ENCODE peak calls at places on chromosomes 16 and 17, in nine cellular contexts. One of them, this sample, is unnamed.
A peak's percentile ranks its signal among the peaks of the same experiment; 100 is the strongest.

GRCh38 chr16:68298907-68299515 is 11.7 kb downstream of the SLC7A6OS start:
- ATAC-seq in heart right ventricle: peak; percentile 61
- ATAC-seq in activated CD4-positive, alpha-beta T cell treated with anti-CD3 and anti-CD28 coated beads for 36 hours: no peak
- ATAC-seq in activated T-cell treated with anti-CD3 and anti-CD28 coated beads, Interleukin-2, amount 50 U/mL, for 72 hours: no peak
- ATAC-seq in mucosa of descending colon: peak; percentile 11
- ATAC-seq in left ventricle myocardium superior: peak; percentile 65
- ATAC-seq in upper lobe of right lung: no peak
- ATAC-seq in right cardiac atrium: peak; percentile 60
- ATAC-seq in GM23338: no peak
- ATAC-seq in this sample: no peak

GRCh38 chr17:71276071-71276470 is 844.7 kb upstream of the SOX9 start:
- ATAC-seq in heart right ventricle: no peak
- ATAC-seq in activated CD4-positive, alpha-beta T cell treated with anti-CD3 and anti-CD28 coated beads for 36 hours: no peak
- ATAC-seq in activated T-cell treated with anti-CD3 and anti-CD28 coated beads, Interleukin-2, amount 50 U/mL, for 72 hours: no peak
- ATAC-seq in mucosa of descending colon: peak; percentile 64
- ATAC-seq in left ventricle myocardium superior: no peak
- ATAC-seq in upper lobe of right lung: peak; percentile 84
- ATAC-seq in right cardiac atrium: no peak
- ATAC-seq in GM23338: no peak
- ATAC-seq in this sample: no peak

GRCh38 chr17:80253631-80254395 is 6.8 kb upstream of the RNF213 start:
- ATAC-seq in heart right ventricle: no peak
- ATAC-seq in activated CD4-positive, alpha-beta T cell treated with anti-CD3 and anti-CD28 coated beads for 36 hours: no peak
- ATAC-seq in activated T-cell treated with anti-CD3 and anti-CD28 coated beads, Interleukin-2, amount 50 U/mL, for 72 hours: no peak
- ATAC-seq in mucosa of descending colon: no peak
- ATAC-seq in left ventricle myocardium superior: no peak
- ATAC-seq in upper lobe of right lung: peak; percentile 10
- ATAC-seq in right cardiac atrium: no peak
- ATAC-seq in GM23338: no peak
- ATAC-seq in this sample: no peak

GRCh38 chr17:29363716-29364115 is 26.4 kb upstream of the TAOK1 start:
- ATAC-seq in heart right ventricle: no peak
- ATAC-seq in activated CD4-positive, alpha-beta T cell treated with anti-CD3 and anti-CD28 coated beads for 36 hours: no peak
- ATAC-seq in activated T-cell treated with anti-CD3 and anti-CD28 coated beads, Interleukin-2, amount 50 U/mL, for 72 hours: no peak
- ATAC-seq in mucosa of descending colon: no peak
- ATAC-seq in left ventricle myocardium superior: no peak
- ATAC-seq in upper lobe of right lung: no peak
- ATAC-seq in right cardiac atrium: no peak
- ATAC-seq in GM23338: no peak
- ATAC-seq in this sample: no peak

GRCh38 chr17:55549140-55549539 is 37.9 kb upstream of the SMIM36 start:
- ATAC-seq in heart right ventricle: no peak
- ATAC-seq in activated CD4-positive, alpha-beta T cell treated with anti-CD3 and anti-CD28 coated beads for 36 hours: no peak
- ATAC-seq in activated T-cell treated with anti-CD3 and anti-CD28 coated beads, Interleukin-2, amount 50 U/mL, for 72 hours: no peak
- ATAC-seq in mucosa of descending colon: no peak
- ATAC-seq in left ventricle myocardium superior: peak; percentile 43
- ATAC-seq in upper lobe of right lung: no peak
- ATAC-seq in right cardiac atrium: no peak
- ATAC-seq in GM23338: peak; percentile 82
- ATAC-seq in this sample: no peak

GRCh38 chr16:85104821-85105391 is 7.4 kb downstream of the CIBAR2 start:
- ATAC-seq in heart right ventricle: peak; percentile 53
- ATAC-seq in activated CD4-positive, alpha-beta T cell treated with anti-CD3 and anti-CD28 coated beads for 36 hours: peak; percentile 66
- ATAC-seq in activated T-cell treated with anti-CD3 and anti-CD28 coated beads, Interleukin-2, amount 50 U/mL, for 72 hours: peak; percentile 50
- ATAC-seq in mucosa of descending colon: peak; percentile 80
- ATAC-seq in left ventricle myocardium superior: peak; percentile 68
- ATAC-seq in upper lobe of right lung: peak; percentile 88
- ATAC-seq in right cardiac atrium: peak; percentile 47
- ATAC-seq in GM23338: no peak
- ATAC-seq in this sample: peak; percentile 67

GRCh38 chr17:64147110-64148016 is 17.4 kb upstream of the ERN1 start:
- ATAC-seq in heart right ventricle: no peak
- ATAC-seq in activated CD4-positive, alpha-beta T cell treated with anti-CD3 and anti-CD28 coated beads for 36 hours: no peak
- ATAC-seq in activated T-cell treated with anti-CD3 and anti-CD28 coated beads, Interleukin-2, amount 50 U/mL, for 72 hours: no peak
- ATAC-seq in mucosa of descending colon: no peak
- ATAC-seq in left ventricle myocardium superior: no peak
- ATAC-seq in upper lobe of right lung: peak; percentile 9
- ATAC-seq in right cardiac atrium: no peak
- ATAC-seq in GM23338: peak; percentile 9
- ATAC-seq in this sample: no peak

GRCh38 chr17:45170976-45171337 is 9.3 kb downstream of the HEXIM2 start:
- ATAC-seq in heart right ventricle: peak; percentile 79
- ATAC-seq in activated CD4-positive, alpha-beta T cell treated with anti-CD3 and anti-CD28 coated beads for 36 hours: no peak
- ATAC-seq in activated T-cell treated with anti-CD3 and anti-CD28 coated beads, Interleukin-2, amount 50 U/mL, for 72 hours: no peak
- ATAC-seq in mucosa of descending colon: peak; percentile 60
- ATAC-seq in left ventricle myocardium superior: peak; percentile 76
- ATAC-seq in upper lobe of right lung: peak; percentile 56
- ATAC-seq in right cardiac atrium: peak; percentile 87
- ATAC-seq in GM23338: no peak
- ATAC-seq in this sample: no peak

GRCh38 chr17:76681222-76682137 is 29.3 kb downstream of the MXRA7 start:
- ATAC-seq in heart right ventricle: peak; percentile 54
- ATAC-seq in activated CD4-positive, alpha-beta T cell treated with anti-CD3 and anti-CD28 coated beads for 36 hours: peak; percentile 89
- ATAC-seq in activated T-cell treated with anti-CD3 and anti-CD28 coated beads, Interleukin-2, amount 50 U/mL, for 72 hours: peak; percentile 76
- ATAC-seq in mucosa of descending colon: peak; percentile 63
- ATAC-seq in left ventricle myocardium superior: peak; percentile 67
- ATAC-seq in upper lobe of right lung: peak; percentile 79
- ATAC-seq in right cardiac atrium: peak; percentile 25
- ATAC-seq in GM23338: peak; percentile 81
- ATAC-seq in this sample: peak; percentile 71

GRCh38 chr17:59858167-59858790 is 34.5 kb downstream of the TUBD1 start:
- ATAC-seq in heart right ventricle: no peak
- ATAC-seq in activated CD4-positive, alpha-beta T cell treated with anti-CD3 and anti-CD28 coated beads for 36 hours: no peak
- ATAC-seq in activated T-cell treated with anti-CD3 and anti-CD28 coated beads, Interleukin-2, amount 50 U/mL, for 72 hours: no peak
- ATAC-seq in mucosa of descending colon: no peak
- ATAC-seq in left ventricle myocardium superior: no peak
- ATAC-seq in upper lobe of right lung: no peak
- ATAC-seq in right cardiac atrium: no peak
- ATAC-seq in GM23338: no peak
- ATAC-seq in this sample: no peak

GRCh38 chr17:50721194-50722010 is 2.0 kb downstream of the LUC7L3 start:
- ATAC-seq in heart right ventricle: no peak
- ATAC-seq in activated CD4-positive, alpha-beta T cell treated with anti-CD3 and anti-CD28 coated beads for 36 hours: peak; percentile 21
- ATAC-seq in activated T-cell treated with anti-CD3 and anti-CD28 coated beads, Interleukin-2, amount 50 U/mL, for 72 hours: no peak
- ATAC-seq in mucosa of descending colon: no peak
- ATAC-seq in left ventricle myocardium superior: no peak
- ATAC-seq in upper lobe of right lung: no peak
- ATAC-seq in right cardiac atrium: no peak
- ATAC-seq in GM23338: no peak
- ATAC-seq in this sample: no peak

GRCh38 chr17:68355093-68355492 is 63.8 kb downstream of the ARSG start:
- ATAC-seq in heart right ventricle: no peak
- ATAC-seq in activated CD4-positive, alpha-beta T cell treated with anti-CD3 and anti-CD28 coated beads for 36 hours: no peak
- ATAC-seq in activated T-cell treated with anti-CD3 and anti-CD28 coated beads, Interleukin-2, amount 50 U/mL, for 72 hours: no peak
- ATAC-seq in mucosa of descending colon: no peak
- ATAC-seq in left ventricle myocardium superior: no peak
- ATAC-seq in upper lobe of right lung: no peak
- ATAC-seq in right cardiac atrium: no peak
- ATAC-seq in GM23338: no peak
- ATAC-seq in this sample: no peak

GRCh38 chr17:14032234-14032633 is 37.1 kb upstream of the COX10 start:
- ATAC-seq in heart right ventricle: no peak
- ATAC-seq in activated CD4-positive, alpha-beta T cell treated with anti-CD3 and anti-CD28 coated beads for 36 hours: no peak
- ATAC-seq in activated T-cell treated with anti-CD3 and anti-CD28 coated beads, Interleukin-2, amount 50 U/mL, for 72 hours: no peak
- ATAC-seq in mucosa of descending colon: no peak
- ATAC-seq in left ventricle myocardium superior: no peak
- ATAC-seq in upper lobe of right lung: no peak
- ATAC-seq in right cardiac atrium: no peak
- ATAC-seq in GM23338: no peak
- ATAC-seq in this sample: no peak

GRCh38 chr17:21031756-21032396 is 10.9 kb downstream of the USP22 start:
- ATAC-seq in heart right ventricle: no peak
- ATAC-seq in activated CD4-positive, alpha-beta T cell treated with anti-CD3 and anti-CD28 coated beads for 36 hours: no peak
- ATAC-seq in activated T-cell treated with anti-CD3 and anti-CD28 coated beads, Interleukin-2, amount 50 U/mL, for 72 hours: no peak
- ATAC-seq in mucosa of descending colon: no peak
- ATAC-seq in left ventricle myocardium superior: peak; percentile 22
- ATAC-seq in upper lobe of right lung: no peak
- ATAC-seq in right cardiac atrium: no peak
- ATAC-seq in GM23338: no peak
- ATAC-seq in this sample: no peak

GRCh38 chr16:77137045-77137444 is 53.9 kb upstream of the MON1B start:
- ATAC-seq in heart right ventricle: no peak
- ATAC-seq in activated CD4-positive, alpha-beta T cell treated with anti-CD3 and anti-CD28 coated beads for 36 hours: no peak
- ATAC-seq in activated T-cell treated with anti-CD3 and anti-CD28 coated beads, Interleukin-2, amount 50 U/mL, for 72 hours: no peak
- ATAC-seq in mucosa of descending colon: no peak
- ATAC-seq in left ventricle myocardium superior: no peak
- ATAC-seq in upper lobe of right lung: no peak
- ATAC-seq in right cardiac atrium: no peak
- ATAC-seq in GM23338: no peak
- ATAC-seq in this sample: no peak

GRCh38 chr17:28187931-28188330 is 131.1 kb upstream of the TMEM97 start:
- ATAC-seq in heart right ventricle: no peak
- ATAC-seq in activated CD4-positive, alpha-beta T cell treated with anti-CD3 and anti-CD28 coated beads for 36 hours: no peak
- ATAC-seq in activated T-cell treated with anti-CD3 and anti-CD28 coated beads, Interleukin-2, amount 50 U/mL, for 72 hours: no peak
- ATAC-seq in mucosa of descending colon: no peak
- ATAC-seq in left ventricle myocardium superior: no peak
- ATAC-seq in upper lobe of right lung: no peak
- ATAC-seq in right cardiac atrium: no peak
- ATAC-seq in GM23338: no peak
- ATAC-seq in this sample: no peak

GRCh38 chr17:15231851-15232516 is 33.1 kb downstream of the PMP22 start:
- ATAC-seq in heart right ventricle: peak; percentile 17
- ATAC-seq in activated CD4-positive, alpha-beta T cell treated with anti-CD3 and anti-CD28 coated beads for 36 hours: no peak
- ATAC-seq in activated T-cell treated with anti-CD3 and anti-CD28 coated beads, Interleukin-2, amount 50 U/mL, for 72 hours: no peak
- ATAC-seq in mucosa of descending colon: no peak
- ATAC-seq in left ventricle myocardium superior: peak; percentile 36
- ATAC-seq in upper lobe of right lung: no peak
- ATAC-seq in right cardiac atrium: peak; percentile 15
- ATAC-seq in GM23338: no peak
- ATAC-seq in this sample: no peak

GRCh38 chr17:50939795-50940684 is 73.9 kb upstream of the TOB1 start:
- ATAC-seq in heart right ventricle: no peak
- ATAC-seq in activated CD4-positive, alpha-beta T cell treated with anti-CD3 and anti-CD28 coated beads for 36 hours: no peak
- ATAC-seq in activated T-cell treated with anti-CD3 and anti-CD28 coated beads, Interleukin-2, amount 50 U/mL, for 72 hours: no peak
- ATAC-seq in mucosa of descending colon: no peak
- ATAC-seq in left ventricle myocardium superior: no peak
- ATAC-seq in upper lobe of right lung: no peak
- ATAC-seq in right cardiac atrium: no peak
- ATAC-seq in GM23338: no peak
- ATAC-seq in this sample: no peak

GRCh38 chr17:73182616-73183310 is 10.1 kb upstream of the COG1 start:
- ATAC-seq in heart right ventricle: no peak
- ATAC-seq in activated CD4-positive, alpha-beta T cell treated with anti-CD3 and anti-CD28 coated beads for 36 hours: no peak
- ATAC-seq in activated T-cell treated with anti-CD3 and anti-CD28 coated beads, Interleukin-2, amount 50 U/mL, for 72 hours: no peak
- ATAC-seq in mucosa of descending colon: peak; percentile 48
- ATAC-seq in left ventricle myocardium superior: peak; percentile 13
- ATAC-seq in upper lobe of right lung: peak; percentile 33
- ATAC-seq in right cardiac atrium: no peak
- ATAC-seq in GM23338: no peak
- ATAC-seq in this sample: no peak

GRCh38 chr17:49053171-49053829 is 56.1 kb downstream of the IGF2BP1 start:
- ATAC-seq in heart right ventricle: no peak
- ATAC-seq in activated CD4-positive, alpha-beta T cell treated with anti-CD3 and anti-CD28 coated beads for 36 hours: no peak
- ATAC-seq in activated T-cell treated with anti-CD3 and anti-CD28 coated beads, Interleukin-2, amount 50 U/mL, for 72 hours: no peak
- ATAC-seq in mucosa of descending colon: peak; percentile 55
- ATAC-seq in left ventricle myocardium superior: no peak
- ATAC-seq in upper lobe of right lung: no peak
- ATAC-seq in right cardiac atrium: no peak
- ATAC-seq in GM23338: peak; percentile 58
- ATAC-seq in this sample: no peak

GRCh38 chr16:75234856-75235696 is 16.3 kb downstream of the CTRB1 start:
- ATAC-seq in heart right ventricle: no peak
- ATAC-seq in activated CD4-positive, alpha-beta T cell treated with anti-CD3 and anti-CD28 coated beads for 36 hours: no peak
- ATAC-seq in activated T-cell treated with anti-CD3 and anti-CD28 coated beads, Interleukin-2, amount 50 U/mL, for 72 hours: no peak
- ATAC-seq in mucosa of descending colon: no peak
- ATAC-seq in left ventricle myocardium superior: no peak
- ATAC-seq in upper lobe of right lung: no peak
- ATAC-seq in right cardiac atrium: no peak
- ATAC-seq in GM23338: no peak
- ATAC-seq in this sample: no peak

GRCh38 chr16:89452241-89452640 is 38.1 kb downstream of the ANKRD11 start:
- ATAC-seq in heart right ventricle: no peak
- ATAC-seq in activated CD4-positive, alpha-beta T cell treated with anti-CD3 and anti-CD28 coated beads for 36 hours: peak; percentile 31
- ATAC-seq in activated T-cell treated with anti-CD3 and anti-CD28 coated beads, Interleukin-2, amount 50 U/mL, for 72 hours: no peak
- ATAC-seq in mucosa of descending colon: no peak
- ATAC-seq in left ventricle myocardium superior: no peak
- ATAC-seq in upper lobe of right lung: no peak
- ATAC-seq in right cardiac atrium: no peak
- ATAC-seq in GM23338: no peak
- ATAC-seq in this sample: peak; percentile 61

GRCh38 chr16:74560912-74561311 is 46.0 kb downstream of the GLG1 start:
- ATAC-seq in heart right ventricle: peak; percentile 44
- ATAC-seq in activated CD4-positive, alpha-beta T cell treated with anti-CD3 and anti-CD28 coated beads for 36 hours: no peak
- ATAC-seq in activated T-cell treated with anti-CD3 and anti-CD28 coated beads, Interleukin-2, amount 50 U/mL, for 72 hours: no peak
- ATAC-seq in mucosa of descending colon: no peak
- ATAC-seq in left ventricle myocardium superior: peak; percentile 85
- ATAC-seq in upper lobe of right lung: no peak
- ATAC-seq in right cardiac atrium: peak; percentile 51
- ATAC-seq in GM23338: peak; percentile 52
- ATAC-seq in this sample: no peak

GRCh38 chr17:3723188-3723555 is 531 bp upstream of the HASPIN start:
- ATAC-seq in heart right ventricle: no peak
- ATAC-seq in activated CD4-positive, alpha-beta T cell treated with anti-CD3 and anti-CD28 coated beads for 36 hours: peak; percentile 1
- ATAC-seq in activated T-cell treated with anti-CD3 and anti-CD28 coated beads, Interleukin-2, amount 50 U/mL, for 72 hours: no peak
- ATAC-seq in mucosa of descending colon: no peak
- ATAC-seq in left ventricle myocardium superior: no peak
- ATAC-seq in upper lobe of right lung: no peak
- ATAC-seq in right cardiac atrium: no peak
- ATAC-seq in GM23338: no peak
- ATAC-seq in this sample: peak; percentile 5

GRCh38 chr17:2924211-2924610 is 128.0 kb downstream of the RAP1GAP2 start:
- ATAC-seq in heart right ventricle: peak; percentile 31
- ATAC-seq in activated CD4-positive, alpha-beta T cell treated with anti-CD3 and anti-CD28 coated beads for 36 hours: no peak
- ATAC-seq in activated T-cell treated with anti-CD3 and anti-CD28 coated beads, Interleukin-2, amount 50 U/mL, for 72 hours: no peak
- ATAC-seq in mucosa of descending colon: no peak
- ATAC-seq in left ventricle myocardium superior: peak; percentile 27
- ATAC-seq in upper lobe of right lung: no peak
- ATAC-seq in right cardiac atrium: no peak
- ATAC-seq in GM23338: peak; percentile 56
- ATAC-seq in this sample: no peak

GRCh38 chr16:8682551-8683259 is 8.3 kb downstream of the ABAT start:
- ATAC-seq in heart right ventricle: no peak
- ATAC-seq in activated CD4-positive, alpha-beta T cell treated with anti-CD3 and anti-CD28 coated beads for 36 hours: no peak
- ATAC-seq in activated T-cell treated with anti-CD3 and anti-CD28 coated beads, Interleukin-2, amount 50 U/mL, for 72 hours: no peak
- ATAC-seq in mucosa of descending colon: no peak
- ATAC-seq in left ventricle myocardium superior: no peak
- ATAC-seq in upper lobe of right lung: no peak
- ATAC-seq in right cardiac atrium: no peak
- ATAC-seq in GM23338: no peak
- ATAC-seq in this sample: no peak

GRCh38 chr17:57106107-57106835 is 21.2 kb downstream of the AKAP1 start:
- ATAC-seq in heart right ventricle: peak; percentile 17
- ATAC-seq in activated CD4-positive, alpha-beta T cell treated with anti-CD3 and anti-CD28 coated beads for 36 hours: no peak
- ATAC-seq in activated T-cell treated with anti-CD3 and anti-CD28 coated beads, Interleukin-2, amount 50 U/mL, for 72 hours: no peak
- ATAC-seq in mucosa of descending colon: peak; percentile 54
- ATAC-seq in left ventricle myocardium superior: peak; percentile 33
- ATAC-seq in upper lobe of right lung: no peak
- ATAC-seq in right cardiac atrium: peak; percentile 27
- ATAC-seq in GM23338: peak; percentile 81
- ATAC-seq in this sample: no peak

GRCh38 chr16:49639739-49640388 is 216.0 kb downstream of the ZNF423 start:
- ATAC-seq in heart right ventricle: peak; percentile 76
- ATAC-seq in activated CD4-positive, alpha-beta T cell treated with anti-CD3 and anti-CD28 coated beads for 36 hours: no peak
- ATAC-seq in activated T-cell treated with anti-CD3 and anti-CD28 coated beads, Interleukin-2, amount 50 U/mL, for 72 hours: no peak
- ATAC-seq in mucosa of descending colon: peak; percentile 23
- ATAC-seq in left ventricle myocardium superior: peak; percentile 74
- ATAC-seq in upper lobe of right lung: no peak
- ATAC-seq in right cardiac atrium: peak; percentile 74
- ATAC-seq in GM23338: peak; percentile 82
- ATAC-seq in this sample: no peak

GRCh38 chr17:13813347-13814240 is 211.9 kb upstream of the HS3ST3A1 start:
- ATAC-seq in heart right ventricle: no peak
- ATAC-seq in activated CD4-positive, alpha-beta T cell treated with anti-CD3 and anti-CD28 coated beads for 36 hours: no peak
- ATAC-seq in activated T-cell treated with anti-CD3 and anti-CD28 coated beads, Interleukin-2, amount 50 U/mL, for 72 hours: no peak
- ATAC-seq in mucosa of descending colon: no peak
- ATAC-seq in left ventricle myocardium superior: no peak
- ATAC-seq in upper lobe of right lung: no peak
- ATAC-seq in right cardiac atrium: peak; percentile 54
- ATAC-seq in GM23338: peak; percentile 46
- ATAC-seq in this sample: no peak

GRCh38 chr17:50059256-50059655 is 3.3 kb downstream of the ITGA3 start:
- ATAC-seq in heart right ventricle: no peak
- ATAC-seq in activated CD4-positive, alpha-beta T cell treated with anti-CD3 and anti-CD28 coated beads for 36 hours: no peak
- ATAC-seq in activated T-cell treated with anti-CD3 and anti-CD28 coated beads, Interleukin-2, amount 50 U/mL, for 72 hours: no peak
- ATAC-seq in mucosa of descending colon: no peak
- ATAC-seq in left ventricle myocardium superior: no peak
- ATAC-seq in upper lobe of right lung: no peak
- ATAC-seq in right cardiac atrium: no peak
- ATAC-seq in GM23338: no peak
- ATAC-seq in this sample: no peak